ENCODE peak calls at places on chromosomes 6 and 20, in five cellular contexts. One of them, this sample, is unnamed.

GRCh38 chr20:59515013-59515905 is 89.1 kb upstream of the PHACTR3 start:
- DNase-seq in transverse colon: peak; percentile 73
- DNase-seq in vagina: no peak
- DNase-seq in HCT116: peak; percentile 47
- DNase-seq in stomach: peak; percentile 77
- DNase-seq in this sample: peak; percentile 39

GRCh38 chr20:53735536-53736050 is 142.0 kb upstream of the ZNF217 start:
- DNase-seq in stomach: no peak
- DNase-seq in vagina: no peak
- DNase-seq in HCT116: no peak
- DNase-seq in transverse colon: no peak
- DNase-seq in this sample: no peak

GRCh38 chr6:30720738-30721197 is 616 bp downstream of the TUBB start:
- DNase-seq in HCT116: no peak
- DNase-seq in transverse colon: peak; percentile 84
- DNase-seq in vagina: no peak
- DNase-seq in stomach: peak; percentile 65
- DNase-seq in this sample: peak; percentile 70

GRCh38 chr6:35967059-35967769 is 46.3 kb upstream of the SRPK1 start:
- DNase-seq in HCT116: no peak
- DNase-seq in stomach: no peak
- DNase-seq in transverse colon: no peak
- DNase-seq in vagina: no peak
- DNase-seq in this sample: no peak

GRCh38 chr6:78835817-78836216 is 31.5 kb upstream of the IRAK1BP1 start:
- DNase-seq in vagina: no peak
- DNase-seq in transverse colon: no peak
- DNase-seq in stomach: no peak
- DNase-seq in HCT116: no peak
- DNase-seq in this sample: no peak

GRCh38 chr6:31462026-31462963 is 35.6 kb upstream of the MICB start:
- DNase-seq in stomach: no peak
- DNase-seq in vagina: peak; percentile 80
- DNase-seq in HCT116: no peak
- DNase-seq in transverse colon: no peak
- DNase-seq in this sample: no peak

GRCh38 chr6:129481706-129482105 is 228.3 kb downstream of the ARHGAP18 start:
- DNase-seq in stomach: no peak
- DNase-seq in vagina: no peak
- DNase-seq in HCT116: no peak
- DNase-seq in transverse colon: no peak
- DNase-seq in this sample: no peak

GRCh38 chr6:136783495-136784270 is 8.6 kb downstream of the MAP3K5 start:
- DNase-seq in HCT116: no peak
- DNase-seq in transverse colon: no peak
- DNase-seq in vagina: no peak
- DNase-seq in stomach: no peak
- DNase-seq in this sample: no peak

GRCh38 chr20:4829494-4830211 is 107.9 kb downstream of the PRND start:
- DNase-seq in HCT116: no peak
- DNase-seq in vagina: peak; percentile 79
- DNase-seq in transverse colon: no peak
- DNase-seq in stomach: no peak
- DNase-seq in this sample: no peak

GRCh38 chr6:39357998-39358686 is 35.6 kb upstream of the KCNK16 start:
- DNase-seq in stomach: peak; percentile 67
- DNase-seq in transverse colon: peak; percentile 40
- DNase-seq in vagina: no peak
- DNase-seq in HCT116: no peak
- DNase-seq in this sample: no peak

GRCh38 chr20:52747736-52748135 is 224.4 kb upstream of the TSHZ2 start:
- DNase-seq in vagina: no peak
- DNase-seq in HCT116: no peak
- DNase-seq in stomach: no peak
- DNase-seq in transverse colon: no peak
- DNase-seq in this sample: no peak

GRCh38 chr20:42051935-42052334 is 433.8 kb upstream of the CHD6 start:
- DNase-seq in HCT116: no peak
- DNase-seq in transverse colon: no peak
- DNase-seq in vagina: no peak
- DNase-seq in stomach: no peak
- DNase-seq in this sample: no peak

GRCh38 chr6:71220466-71220865 is 68.1 kb upstream of the OGFRL1 start:
- DNase-seq in HCT116: no peak
- DNase-seq in transverse colon: no peak
- DNase-seq in stomach: no peak
- DNase-seq in vagina: no peak
- DNase-seq in this sample: no peak

GRCh38 chr6:81086931-81087330 is 665.5 kb downstream of the TENT5A start:
- DNase-seq in transverse colon: no peak
- DNase-seq in vagina: no peak
- DNase-seq in HCT116: no peak
- DNase-seq in stomach: no peak
- DNase-seq in this sample: no peak

GRCh38 chr20:38307371-38308046 is 3.6 kb downstream of the BPI start:
- DNase-seq in vagina: no peak
- DNase-seq in transverse colon: no peak
- DNase-seq in HCT116: no peak
- DNase-seq in stomach: no peak
- DNase-seq in this sample: no peak

GRCh38 chr6:100462396-100462795 is 2.3 kb downstream of the SIM1 start:
- DNase-seq in vagina: no peak
- DNase-seq in transverse colon: no peak
- DNase-seq in stomach: no peak
- DNase-seq in HCT116: no peak
- DNase-seq in this sample: no peak

GRCh38 chr20:43681468-43681942 is 14.6 kb downstream of the MYBL2 start:
- DNase-seq in vagina: no peak
- DNase-seq in HCT116: no peak
- DNase-seq in stomach: no peak
- DNase-seq in transverse colon: peak; percentile 25
- DNase-seq in this sample: no peak

GRCh38 chr20:38092260-38092857 is 58.8 kb downstream of the RPRD1B start:
- DNase-seq in vagina: peak; percentile 20
- DNase-seq in transverse colon: no peak
- DNase-seq in stomach: no peak
- DNase-seq in HCT116: no peak
- DNase-seq in this sample: no peak

GRCh38 chr20:42646250-42646649 is 543.5 kb downstream of the PTPRT start:
- DNase-seq in transverse colon: no peak
- DNase-seq in stomach: no peak
- DNase-seq in HCT116: no peak
- DNase-seq in vagina: no peak
- DNase-seq in this sample: no peak

GRCh38 chr20:46844965-46845364 is 49.7 kb upstream of the EYA2 start:
- DNase-seq in HCT116: no peak
- DNase-seq in transverse colon: no peak
- DNase-seq in vagina: no peak
- DNase-seq in stomach: no peak
- DNase-seq in this sample: no peak
- H3K27ac ChIP-seq in HCT116: no peak overlapping the region
- H3K27ac ChIP-seq in transverse colon: no peak overlapping the region
- H3K27ac ChIP-seq in vagina: no peak overlapping the region
- H3K27ac ChIP-seq in stomach: no peak overlapping the region
- H3K27ac ChIP-seq in this sample: no peak overlapping the region

GRCh38 chr6:41785689-41786450 is 1.6 kb upstream of the TOMM6 start:
- DNase-seq in transverse colon: peak; percentile 22
- DNase-seq in HCT116: no peak
- DNase-seq in stomach: no peak
- DNase-seq in vagina: no peak
- DNase-seq in this sample: no peak

GRCh38 chr6:41785254-41785653 is 2.2 kb upstream of the TOMM6 start:
- DNase-seq in vagina: no peak
- DNase-seq in stomach: peak; percentile 57
- DNase-seq in transverse colon: no peak
- DNase-seq in HCT116: no peak
- DNase-seq in this sample: no peak

GRCh38 chr6:41786451-41787218 is 859 bp upstream of the TOMM6 start:
- DNase-seq in transverse colon: peak; percentile 93
- DNase-seq in vagina: no peak
- DNase-seq in HCT116: peak; percentile 23
- DNase-seq in stomach: peak; percentile 92
- DNase-seq in this sample: peak; percentile 83

GRCh38 chr6:41783106-41783780 is 2.7 kb downstream of the PRICKLE4 start:
- DNase-seq in stomach: no peak
- DNase-seq in HCT116: no peak
- DNase-seq in transverse colon: no peak
- DNase-seq in vagina: no peak
- DNase-seq in this sample: no peak

DNA sequence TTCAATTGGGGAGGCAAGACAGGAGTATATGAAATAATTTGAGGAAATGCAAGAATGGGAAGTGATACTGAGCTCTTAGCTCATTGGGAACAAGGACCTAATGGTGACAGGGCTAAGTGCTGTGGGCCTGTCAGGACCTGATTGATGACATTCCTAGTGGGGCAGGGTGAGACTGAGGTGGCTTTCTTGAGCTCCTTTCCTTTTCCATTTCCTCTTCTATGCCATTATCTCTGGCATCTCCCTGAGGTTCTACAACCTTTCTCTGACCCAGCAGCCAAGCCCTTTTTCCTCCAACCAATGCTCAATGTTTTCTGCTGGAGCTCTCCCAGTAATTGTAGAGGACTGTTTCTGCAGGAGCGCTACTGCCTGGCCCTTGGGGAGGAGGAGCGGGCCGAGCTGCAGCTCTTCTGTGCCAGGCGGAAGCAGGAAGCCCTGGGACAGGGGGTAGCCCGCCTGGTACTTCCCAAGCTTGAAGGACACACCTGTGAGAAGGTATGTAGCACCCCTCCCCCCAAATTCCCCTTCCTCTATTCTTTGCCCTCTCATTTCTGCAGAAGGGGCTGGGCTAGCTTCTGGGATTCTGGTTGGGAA is 2.8 kb upstream of the TOMM6 start:
- DNase-seq in transverse colon: no peak
- DNase-seq in HCT116: no peak
- DNase-seq in vagina: no peak
- DNase-seq in stomach: peak; percentile 69
- DNase-seq in this sample: no peak
- TF ChIP-seq POLR2AphosphoS5 in transverse colon: no peak
- TF ChIP-seq POLR2AphosphoS5 in HCT116: no peak
- TF ChIP-seq POLR2AphosphoS5 in vagina: peak; percentile 44
- TF ChIP-seq POLR2AphosphoS5 in stomach: peak; percentile 51
- TF ChIP-seq POLR2AphosphoS5 in this sample: peak; percentile 27

GRCh38 chr20:22579711-22580697 is 4.4 kb downstream of the FOXA2 start:
- DNase-seq in vagina: no peak
- DNase-seq in stomach: peak; percentile 53
- DNase-seq in HCT116: no peak
- DNase-seq in transverse colon: no peak
- DNase-seq in this sample: no peak
- H3K9me3 ChIP-seq in vagina: no peaks in the 10 kb centered on the region
- H3K9me3 ChIP-seq in stomach: no peaks in the 10 kb centered on the region
- H3K9me3 ChIP-seq in HCT116: no peaks in the 10 kb centered on the region
- H3K9me3 ChIP-seq in transverse colon: no peaks in the 10 kb centered on the region
- H3K9me3 ChIP-seq in this sample: no peaks in the 10 kb centered on the region

GRCh38 chr6:69424581-69424980 is 372.2 kb downstream of the LMBRD1 start:
- DNase-seq in HCT116: no peak
- DNase-seq in vagina: no peak
- DNase-seq in transverse colon: no peak
- DNase-seq in stomach: no peak
- DNase-seq in this sample: no peak
- H3K27ac ChIP-seq in HCT116: no peak overlapping the region
- H3K27ac ChIP-seq in vagina: no peak overlapping the region
- H3K27ac ChIP-seq in transverse colon: no peak overlapping the region
- H3K27ac ChIP-seq in stomach: no peak overlapping the region
- H3K27ac ChIP-seq in this sample: no peak overlapping the region

DNA sequence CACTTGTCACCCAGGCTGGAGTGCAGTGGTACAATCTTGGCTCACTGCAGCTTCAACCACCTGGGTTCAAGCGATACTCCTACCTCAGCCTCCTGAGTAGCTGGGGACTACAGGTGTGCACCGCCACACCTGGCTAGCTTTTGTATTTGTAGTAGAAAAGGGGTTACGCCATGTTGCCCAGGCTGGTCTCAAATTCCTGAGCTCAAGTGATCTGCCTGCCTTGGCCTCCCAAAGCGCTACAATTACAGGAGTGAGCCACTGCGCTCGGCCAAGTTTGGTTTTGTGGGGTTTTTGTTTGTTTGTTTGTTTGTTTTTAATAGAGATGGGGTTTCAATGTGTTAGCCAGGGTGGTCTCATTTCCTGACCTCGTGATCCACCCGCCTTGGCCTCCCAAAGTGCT is 12.3 kb downstream of the LOC128125822 start:
- DNase-seq in stomach: no peak
- DNase-seq in HCT116: no peak
- DNase-seq in vagina: no peak
- DNase-seq in transverse colon: no peak
- DNase-seq in this sample: no peak
- TF ChIP-seq POLR2AphosphoS5 in stomach: no peak
- TF ChIP-seq POLR2AphosphoS5 in HCT116: peak; percentile 16
- TF ChIP-seq POLR2AphosphoS5 in vagina: no peak
- TF ChIP-seq POLR2AphosphoS5 in transverse colon: no peak
- TF ChIP-seq POLR2AphosphoS5 in this sample: no peak

GRCh38 chr6:169852504-169853195 is 101.2 kb downstream of the ERMARD start:
- DNase-seq in stomach: peak; percentile 20
- DNase-seq in HCT116: no peak
- DNase-seq in vagina: peak; percentile 67
- DNase-seq in transverse colon: no peak
- DNase-seq in this sample: no peak
- H3K9me3 ChIP-seq in stomach: peaks cover 5% of the 10 kb centered on the region
- H3K9me3 ChIP-seq in HCT116: no peaks in the 10 kb centered on the region
- H3K9me3 ChIP-seq in vagina: no peaks in the 10 kb centered on the region
- H3K9me3 ChIP-seq in transverse colon: no peaks in the 10 kb centered on the region
- H3K9me3 ChIP-seq in this sample: no peaks in the 10 kb centered on the region

DNA sequence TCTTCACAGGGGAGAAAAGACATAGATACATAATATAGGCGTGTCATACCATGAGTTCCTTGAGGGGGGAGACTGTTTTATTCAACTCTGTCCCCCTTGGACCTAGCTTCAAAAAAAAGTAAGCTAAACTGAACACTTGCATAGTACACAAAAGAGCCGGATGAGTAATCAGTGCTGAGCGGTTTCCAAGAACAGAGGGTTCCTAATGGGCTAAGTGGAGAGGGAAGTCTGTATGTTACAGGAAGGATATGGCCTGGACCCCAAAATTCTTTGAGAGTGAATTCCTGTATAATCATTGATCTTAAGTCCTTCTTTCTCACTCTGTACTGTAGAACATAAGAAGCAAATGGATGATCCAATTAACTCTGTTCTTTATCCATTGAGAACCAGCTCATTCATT is 324.7 kb upstream of the CNR1 start:
- DNase-seq in transverse colon: no peak
- DNase-seq in vagina: no peak
- DNase-seq in HCT116: no peak
- DNase-seq in stomach: no peak
- DNase-seq in this sample: no peak
- H3K27ac ChIP-seq in transverse colon: no peak overlapping the region
- H3K27ac ChIP-seq in vagina: no peak overlapping the region
- H3K27ac ChIP-seq in HCT116: no peak overlapping the region
- H3K27ac ChIP-seq in stomach: no peak overlapping the region
- H3K27ac ChIP-seq in this sample: no peak overlapping the region